ENCODE peak calls at places on chromosomes 3 and 15, in nine cellular contexts. One of them, this sample, is unnamed.

GRCh38 chr3:149373235-149374125 is 4.0 kb downstream of the TM4SF1 start:
- DNase-seq in omental fat pad: no peak
- DNase-seq in neural progenitor cell: no peak
- DNase-seq in neural crest cell: no peak
- DNase-seq in thoracic aorta: no peak
- DNase-seq in mucosa of descending colon: no peak
- DNase-seq in fibroblast of lung: peak; percentile 94
- DNase-seq in fibroblast of pulmonary artery: peak; percentile 92
- DNase-seq in nephron progenitor cell: no peak
- DNase-seq in this sample: no peak

GRCh38 chr15:64051093-64051402 is 4.8 kb upstream of the DAPK2 start:
- DNase-seq in fibroblast of lung: no peak
- DNase-seq in mucosa of descending colon: no peak
- DNase-seq in nephron progenitor cell: no peak
- DNase-seq in fibroblast of pulmonary artery: no peak
- DNase-seq in neural progenitor cell: no peak
- DNase-seq in thoracic aorta: no peak
- DNase-seq in neural crest cell: no peak
- DNase-seq in omental fat pad: no peak
- DNase-seq in this sample: no peak

GRCh38 chr15:66765478-66766281 is 63.6 kb downstream of the SMAD6 start:
- DNase-seq in nephron progenitor cell: no peak
- DNase-seq in omental fat pad: peak; percentile 58
- DNase-seq in thoracic aorta: no peak
- DNase-seq in neural crest cell: no peak
- DNase-seq in mucosa of descending colon: peak; percentile 73
- DNase-seq in fibroblast of lung: no peak
- DNase-seq in neural progenitor cell: no peak
- DNase-seq in fibroblast of pulmonary artery: peak; percentile 35
- DNase-seq in this sample: no peak

GRCh38 chr3:175433026-175433668 is 574.0 kb downstream of the NAALADL2 start:
- DNase-seq in thoracic aorta: no peak
- DNase-seq in fibroblast of pulmonary artery: peak; percentile 81
- DNase-seq in fibroblast of lung: peak; percentile 49
- DNase-seq in nephron progenitor cell: no peak
- DNase-seq in neural progenitor cell: no peak
- DNase-seq in mucosa of descending colon: no peak
- DNase-seq in omental fat pad: no peak
- DNase-seq in neural crest cell: no peak
- DNase-seq in this sample: no peak

GRCh38 chr15:90967206-90967605 is 12.5 kb downstream of the RCCD1 start:
- DNase-seq in nephron progenitor cell: no peak
- DNase-seq in thoracic aorta: no peak
- DNase-seq in fibroblast of lung: no peak
- DNase-seq in omental fat pad: no peak
- DNase-seq in fibroblast of pulmonary artery: no peak
- DNase-seq in mucosa of descending colon: no peak
- DNase-seq in neural progenitor cell: no peak
- DNase-seq in neural crest cell: no peak
- DNase-seq in this sample: no peak

GRCh38 chr3:43787330-43787729 is 96.6 kb downstream of the ABHD5 start:
- DNase-seq in fibroblast of pulmonary artery: no peak
- DNase-seq in nephron progenitor cell: no peak
- DNase-seq in omental fat pad: no peak
- DNase-seq in thoracic aorta: no peak
- DNase-seq in neural crest cell: no peak
- DNase-seq in fibroblast of lung: no peak
- DNase-seq in neural progenitor cell: no peak
- DNase-seq in mucosa of descending colon: no peak
- DNase-seq in this sample: no peak

GRCh38 chr3:58209933-58210332 is 839 bp downstream of the DNASE1L3 start:
- DNase-seq in neural progenitor cell: no peak
- DNase-seq in omental fat pad: no peak
- DNase-seq in nephron progenitor cell: no peak
- DNase-seq in fibroblast of lung: no peak
- DNase-seq in neural crest cell: no peak
- DNase-seq in thoracic aorta: no peak
- DNase-seq in mucosa of descending colon: no peak
- DNase-seq in fibroblast of pulmonary artery: no peak
- DNase-seq in this sample: no peak

GRCh38 chr3:45962033-45962432 is 18.8 kb downstream of the CXCR6 start:
- DNase-seq in nephron progenitor cell: no peak
- DNase-seq in fibroblast of lung: no peak
- DNase-seq in neural crest cell: no peak
- DNase-seq in mucosa of descending colon: no peak
- DNase-seq in thoracic aorta: no peak
- DNase-seq in fibroblast of pulmonary artery: no peak
- DNase-seq in neural progenitor cell: no peak
- DNase-seq in omental fat pad: no peak
- DNase-seq in this sample: no peak

GRCh38 chr3:31423522-31423921 is 109.2 kb upstream of the STT3B start:
- DNase-seq in omental fat pad: no peak
- DNase-seq in thoracic aorta: no peak
- DNase-seq in mucosa of descending colon: no peak
- DNase-seq in fibroblast of pulmonary artery: peak; percentile 11
- DNase-seq in nephron progenitor cell: peak; percentile 14
- DNase-seq in fibroblast of lung: peak; percentile 66
- DNase-seq in neural crest cell: no peak
- DNase-seq in neural progenitor cell: no peak
- DNase-seq in this sample: no peak

GRCh38 chr3:74479915-74480314 is 134.5 kb downstream of the CNTN3 start:
- DNase-seq in thoracic aorta: no peak
- DNase-seq in fibroblast of pulmonary artery: no peak
- DNase-seq in fibroblast of lung: no peak
- DNase-seq in neural crest cell: no peak
- DNase-seq in neural progenitor cell: no peak
- DNase-seq in nephron progenitor cell: no peak
- DNase-seq in mucosa of descending colon: no peak
- DNase-seq in omental fat pad: no peak
- DNase-seq in this sample: no peak

GRCh38 chr15:74773731-74774252 is 8.1 kb upstream of the CSK start:
- DNase-seq in fibroblast of pulmonary artery: no peak
- DNase-seq in fibroblast of lung: no peak
- DNase-seq in thoracic aorta: no peak
- DNase-seq in neural progenitor cell: peak; percentile 73
- DNase-seq in nephron progenitor cell: no peak
- DNase-seq in omental fat pad: no peak
- DNase-seq in neural crest cell: no peak
- DNase-seq in mucosa of descending colon: peak; percentile 52
- DNase-seq in this sample: no peak

DNA sequence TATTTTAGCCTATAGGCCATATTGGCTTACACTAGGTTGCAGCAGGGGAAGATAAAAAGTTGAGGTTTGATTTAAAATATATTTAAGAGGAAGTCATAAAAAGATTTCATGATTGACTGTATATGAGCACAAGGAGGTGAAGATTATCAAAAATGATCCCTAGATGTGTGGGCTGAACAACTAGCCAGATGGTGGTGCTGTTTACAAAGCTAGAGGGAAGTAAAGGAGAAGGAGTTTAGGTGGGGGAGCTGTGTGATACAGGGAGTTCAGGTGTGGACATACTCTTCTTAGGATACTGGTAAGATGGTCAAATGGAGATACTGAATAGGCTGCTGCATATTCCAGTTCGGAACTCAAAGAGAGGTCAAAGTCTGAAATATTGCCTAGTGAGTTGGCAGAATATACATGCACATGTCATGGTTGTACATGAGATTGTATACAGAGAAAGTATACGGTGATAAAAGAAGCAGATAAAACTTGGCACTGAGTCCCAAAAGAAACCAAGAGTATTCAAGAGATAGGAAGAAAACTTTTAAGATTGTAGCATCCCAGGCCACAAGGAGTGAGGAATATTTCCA is 727.8 kb downstream of the NLGN1 start:
- DNase-seq in nephron progenitor cell: no peak
- DNase-seq in omental fat pad: no peak
- DNase-seq in mucosa of descending colon: no peak
- DNase-seq in fibroblast of pulmonary artery: peak; percentile 43
- DNase-seq in fibroblast of lung: peak; percentile 56
- DNase-seq in neural progenitor cell: peak; percentile 59
- DNase-seq in thoracic aorta: no peak
- DNase-seq in neural crest cell: peak; percentile 6
- DNase-seq in this sample: no peak
- TF ChIP-seq CTCF in nephron progenitor cell: peak; percentile 62
- TF ChIP-seq CTCF in omental fat pad: no peak
- TF ChIP-seq CTCF in mucosa of descending colon: no peak
- TF ChIP-seq CTCF in fibroblast of pulmonary artery: peak; percentile 61
- TF ChIP-seq CTCF in fibroblast of lung: peak; percentile 54
- TF ChIP-seq CTCF in neural progenitor cell: peak; percentile 83
- TF ChIP-seq CTCF in thoracic aorta: peak; percentile 29
- TF ChIP-seq CTCF in neural crest cell: peak; percentile 68
- TF ChIP-seq CTCF in this sample: peak; percentile 84

GRCh38 chr15:73246898-73247297 is 121.9 kb downstream of the HCN4 start:
- DNase-seq in neural progenitor cell: no peak
- DNase-seq in mucosa of descending colon: no peak
- DNase-seq in neural crest cell: no peak
- DNase-seq in thoracic aorta: no peak
- DNase-seq in omental fat pad: no peak
- DNase-seq in nephron progenitor cell: no peak
- DNase-seq in fibroblast of pulmonary artery: no peak
- DNase-seq in fibroblast of lung: no peak
- DNase-seq in this sample: no peak

GRCh38 chr15:73254598-73254997 is 114.2 kb downstream of the HCN4 start:
- DNase-seq in nephron progenitor cell: no peak
- DNase-seq in fibroblast of lung: no peak
- DNase-seq in mucosa of descending colon: no peak
- DNase-seq in neural crest cell: no peak
- DNase-seq in neural progenitor cell: no peak
- DNase-seq in omental fat pad: no peak
- DNase-seq in thoracic aorta: no peak
- DNase-seq in fibroblast of pulmonary artery: no peak
- DNase-seq in this sample: no peak

GRCh38 chr15:73246411-73246810 is 122.3 kb downstream of the HCN4 start:
- DNase-seq in fibroblast of pulmonary artery: no peak
- DNase-seq in omental fat pad: no peak
- DNase-seq in neural crest cell: no peak
- DNase-seq in nephron progenitor cell: no peak
- DNase-seq in thoracic aorta: no peak
- DNase-seq in neural progenitor cell: no peak
- DNase-seq in mucosa of descending colon: no peak
- DNase-seq in fibroblast of lung: no peak
- DNase-seq in this sample: no peak

GRCh38 chr15:73244333-73244732 is 124.4 kb downstream of the HCN4 start:
- DNase-seq in neural progenitor cell: peak; percentile 58
- DNase-seq in mucosa of descending colon: no peak
- DNase-seq in neural crest cell: no peak
- DNase-seq in thoracic aorta: no peak
- DNase-seq in nephron progenitor cell: no peak
- DNase-seq in omental fat pad: no peak
- DNase-seq in fibroblast of lung: no peak
- DNase-seq in fibroblast of pulmonary artery: no peak
- DNase-seq in this sample: no peak

DNA sequence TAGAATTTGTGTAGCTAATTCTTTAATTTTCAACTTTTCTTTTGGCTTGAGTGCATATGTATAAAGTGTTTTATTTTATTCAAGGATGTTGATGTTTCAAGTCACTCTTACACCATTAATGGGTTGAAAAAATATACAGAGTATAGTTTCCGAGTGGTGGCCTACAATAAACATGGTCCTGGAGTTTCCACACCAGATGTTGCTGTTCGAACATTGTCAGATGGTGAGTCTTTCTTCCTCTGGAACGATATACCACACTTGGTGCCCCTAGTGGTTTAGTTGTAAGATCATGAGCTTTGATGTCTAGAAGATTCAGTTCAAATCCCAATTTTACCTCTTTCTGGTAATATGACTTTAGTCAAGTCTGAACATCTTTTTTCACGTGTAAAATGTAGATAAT is 119.3 kb downstream of the HCN4 start:
- DNase-seq in neural crest cell: no peak
- DNase-seq in fibroblast of lung: peak; percentile 11
- DNase-seq in neural progenitor cell: no peak
- DNase-seq in thoracic aorta: no peak
- DNase-seq in mucosa of descending colon: no peak
- DNase-seq in fibroblast of pulmonary artery: no peak
- DNase-seq in omental fat pad: no peak
- DNase-seq in nephron progenitor cell: no peak
- DNase-seq in this sample: no peak
- TF ChIP-seq CTCF in neural crest cell: no peak
- TF ChIP-seq CTCF in fibroblast of lung: no peak
- TF ChIP-seq CTCF in neural progenitor cell: peak; percentile 10
- TF ChIP-seq CTCF in thoracic aorta: no peak
- TF ChIP-seq CTCF in mucosa of descending colon: no peak
- TF ChIP-seq CTCF in fibroblast of pulmonary artery: no peak
- TF ChIP-seq CTCF in omental fat pad: no peak
- TF ChIP-seq CTCF in nephron progenitor cell: no peak
- TF ChIP-seq CTCF in this sample: no peak

GRCh38 chr3:197866035-197866434 is 75.0 kb downstream of the LRCH3 start:
- DNase-seq in thoracic aorta: no peak
- DNase-seq in mucosa of descending colon: no peak
- DNase-seq in omental fat pad: no peak
- DNase-seq in nephron progenitor cell: no peak
- DNase-seq in neural progenitor cell: no peak
- DNase-seq in fibroblast of lung: no peak
- DNase-seq in neural crest cell: no peak
- DNase-seq in fibroblast of pulmonary artery: no peak
- DNase-seq in this sample: no peak
- TF ChIP-seq CTCF in thoracic aorta: no peak
- TF ChIP-seq CTCF in mucosa of descending colon: no peak
- TF ChIP-seq CTCF in omental fat pad: no peak
- TF ChIP-seq CTCF in nephron progenitor cell: no peak
- TF ChIP-seq CTCF in neural progenitor cell: no peak
- TF ChIP-seq CTCF in fibroblast of lung: no peak
- TF ChIP-seq CTCF in neural crest cell: no peak
- TF ChIP-seq CTCF in fibroblast of pulmonary artery: no peak
- TF ChIP-seq CTCF in this sample: no peak

DNA sequence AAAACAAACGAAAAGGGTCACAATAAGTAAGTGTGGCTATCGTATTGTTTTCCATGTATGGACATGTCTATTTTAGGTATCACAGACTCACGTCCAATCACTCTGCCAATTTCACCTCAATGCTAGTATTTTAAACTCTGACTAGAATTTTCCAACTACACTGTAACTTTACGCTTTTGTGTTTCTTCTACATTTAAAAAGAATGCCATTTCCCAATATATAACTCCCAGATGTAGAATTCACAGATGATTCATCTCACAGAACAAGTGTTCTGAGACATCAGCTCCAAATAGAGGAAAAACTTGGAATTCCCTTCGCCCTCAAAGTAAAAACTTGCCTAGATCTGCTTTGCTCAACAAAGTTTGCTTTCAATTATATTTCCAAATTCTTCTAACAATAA is 14.2 kb downstream of the LRIG1 start:
- DNase-seq in neural crest cell: no peak
- DNase-seq in nephron progenitor cell: no peak
- DNase-seq in neural progenitor cell: no peak
- DNase-seq in fibroblast of pulmonary artery: peak; percentile 66
- DNase-seq in mucosa of descending colon: no peak
- DNase-seq in fibroblast of lung: peak; percentile 93
- DNase-seq in thoracic aorta: no peak
- DNase-seq in omental fat pad: no peak
- DNase-seq in this sample: no peak
- TF ChIP-seq CTCF in neural crest cell: no peak
- TF ChIP-seq CTCF in nephron progenitor cell: no peak
- TF ChIP-seq CTCF in neural progenitor cell: no peak
- TF ChIP-seq CTCF in fibroblast of pulmonary artery: no peak
- TF ChIP-seq CTCF in mucosa of descending colon: no peak
- TF ChIP-seq CTCF in fibroblast of lung: no peak
- TF ChIP-seq CTCF in thoracic aorta: no peak
- TF ChIP-seq CTCF in omental fat pad: no peak
- TF ChIP-seq CTCF in this sample: no peak